ENCODE peak calls at places on chromosomes 1 and 21, in seven cellular contexts. Y is activated T-cell treated with anti-CD3 and anti-CD28 coated beads, Interleukin-2, amount 50 U/mL, for 72 hours; L is left lung; X is activated CD8-positive, alpha-beta memory T cell treated with anti-CD3 and anti-CD28 coated beads, Interleukin-2, amount 50 U/mL, for 48 hours; S is posterior vena cava; B is AG04450; O is stimulated activated CD4-positive, alpha-beta T cell treated with anti-CD3 and anti-CD28 coated beads, Interleukin-4, amount 100 ng/mL, for 48 hours. W is an unnamed sample.

GRCh38 chr1:222064388-222065201 is 322.7 kb upstream of the DUSP10 start:
- DNase-seq in Y (no peak), L (no peak), X (no peak), S (no peak), B (peak; percentile 61), O (no peak), W (no peak)

GRCh38 chr1:85581138-85581801 is 709 bp downstream of the CCN1 start:
- DNase-seq in Y (peak; percentile 78), L (peak; percentile 67), X (peak; percentile 81), S (peak; percentile 89), B (peak; percentile 52), O (peak; percentile 57), W (peak; percentile 76)

GRCh38 chr1:205812271-205812877 is 624 bp downstream of the SLC41A1 start:
- DNase-seq in Y (peak; percentile 26), L (no peak), X (peak; percentile 65), S (peak; percentile 55), B (no peak), O (peak; percentile 15), W (no peak)

GRCh38 chr21:38443110-38443509 is 55.2 kb downstream of the ERG start:
- DNase-seq in Y (no peak), L (no peak), X (no peak), S (no peak), B (no peak), O (no peak), W (no peak)

GRCh38 chr1:110684476-110684875 is 9.7 kb upstream of the KCNA3 start:
- DNase-seq in Y (no peak), L (no peak), X (no peak), S (no peak), B (no peak), O (no peak), W (no peak)

GRCh38 chr1:152747831-152748230 is 10.0 kb upstream of the KPRP start:
- DNase-seq in Y (no peak), L (no peak), X (no peak), S (no peak), B (no peak), O (no peak), W (no peak)

GRCh38 chr21:41246808-41247207 is 69.8 kb upstream of the FAM3B start:
- DNase-seq in Y (no peak), L (no peak), X (no peak), S (no peak), B (no peak), O (no peak), W (no peak)

GRCh38 chr21:41662761-41663160 is 104.1 kb downstream of the RIPK4 start:
- DNase-seq in Y (no peak), L (no peak), X (no peak), S (peak; percentile 60), B (no peak), O (no peak), W (no peak)

GRCh38 chr1:6686294-6686693 is 15.3 kb downstream of the DNAJC11 start:
- DNase-seq in Y (no peak), L (no peak), X (no peak), S (no peak), B (no peak), O (no peak), W (no peak)

GRCh38 chr1:2022063-2022770 is 3.1 kb downstream of the GABRD start:
- DNase-seq in Y (no peak), L (no peak), X (no peak), S (no peak), B (no peak), O (no peak), W (no peak)

GRCh38 chr1:111127923-111128643 is 11.8 kb downstream of the DRAM2 start:
- DNase-seq in Y (no peak), L (no peak), X (no peak), S (no peak), B (no peak), O (no peak), W (no peak)

GRCh38 chr1:56542651-56543050 is 36.7 kb downstream of the PLPP3 start:
- DNase-seq in Y (no peak), L (no peak), X (no peak), S (no peak), B (no peak), O (no peak), W (no peak)

GRCh38 chr21:35226302-35226701 is 177.2 kb upstream of the RUNX1 start:
- DNase-seq in Y (no peak), L (no peak), X (no peak), S (no peak), B (no peak), O (no peak), W (peak; percentile 43)

GRCh38 chr21:15443740-15444117 is 286.1 kb upstream of the USP25 start:
- DNase-seq in Y (no peak), L (no peak), X (no peak), S (no peak), B (no peak), O (no peak), W (no peak)

GRCh38 chr1:20361805-20362381 is 71.2 kb downstream of the VWA5B1 start:
- DNase-seq in Y (peak; percentile 35), L (no peak), X (peak; percentile 85), S (peak; percentile 82), B (no peak), O (peak; percentile 56), W (peak; percentile 88)

GRCh38 chr1:160539896-160540858 is 17.1 kb upstream of the SLAMF6 start:
- DNase-seq in Y (peak; percentile 53), L (no peak), X (no peak), S (no peak), B (no peak), O (no peak), W (no peak)

GRCh38 chr1:214439352-214440119 is 111.9 kb downstream of the PTPN14 start:
- DNase-seq in Y (peak; percentile 79), L (no peak), X (peak; percentile 65), S (no peak), B (peak; percentile 76), O (no peak), W (peak; percentile 15)

GRCh38 chr1:24898152-24898908 is 31.7 kb downstream of the RUNX3 start:
- DNase-seq in Y (peak; percentile 55), L (peak; percentile 47), X (peak; percentile 85), S (peak; percentile 88), B (no peak), O (peak; percentile 48), W (peak; percentile 77)